ENCODE peak calls at places on chromosome 18, in five cellular contexts. U is fibroblast of lung, S is epithelial cell of esophagus, T is tibial nerve, L is BE2C. Q is an unnamed sample.

GRCh38 chr18:40017026-40017425 is 1938.0 kb upstream of the PIK3C3 start:
- DNase-seq in U (no peak), L (no peak), S (no peak), T (no peak), Q (no peak)

GRCh38 chr18:28514699-28515098 is 337.8 kb upstream of the CDH2 start:
- DNase-seq in L (no peak), S (no peak), U (no peak), T (no peak), Q (no peak)

GRCh38 chr18:13982136-13982535 is 66.8 kb upstream of the MC2R start:
- DNase-seq in S (no peak), T (no peak), U (no peak), L (no peak), Q (no peak)

GRCh38 chr18:70216788-70217187 is 11.3 kb upstream of the RTTN start:
- DNase-seq in T (no peak), U (no peak), L (no peak), S (no peak), Q (no peak)

GRCh38 chr18:8559612-8560011 is 49.6 kb upstream of the RAB12 start:
- DNase-seq in U (no peak), S (peak; percentile 36), T (no peak), L (no peak), Q (no peak)

GRCh38 chr18:76496200-76496890 is 1.3 kb upstream of the ZNF516 start:
- DNase-seq in U (peak; percentile 87), L (peak; percentile 47), S (peak; percentile 66), T (peak; percentile 62), Q (no peak)

GRCh38 chr18:36075862-36076587 is 8.7 kb upstream of the RPRD1A start:
- DNase-seq in T (no peak), S (peak; percentile 95), U (peak; percentile 91), L (no peak), Q (no peak)

GRCh38 chr18:32328379-32328778 is 138.5 kb downstream of the MEP1B start:
- DNase-seq in U (peak; percentile 43), L (no peak), S (peak; percentile 40), T (no peak), Q (no peak)

GRCh38 chr18:57030417-57030816 is 116.5 kb upstream of the BOD1L2 start:
- DNase-seq in T (no peak), S (no peak), L (no peak), U (no peak), Q (no peak)

GRCh38 chr18:49189772-49190171 is 239.0 kb upstream of the SMAD7 start:
- DNase-seq in S (no peak), T (no peak), U (no peak), L (no peak), Q (no peak)

GRCh38 chr18:78390348-78390929 is 589.2 kb upstream of the SALL3 start:
- DNase-seq in T (no peak), U (no peak), L (no peak), S (no peak), Q (no peak)

GRCh38 chr18:32815881-32816280 is 43.1 kb upstream of the KLHL14 start:
- DNase-seq in U (no peak), T (no peak), S (no peak), L (no peak), Q (no peak)

GRCh38 chr18:39564716-39565115 is 1999.1 kb upstream of the CELF4 start:
- DNase-seq in U (no peak), T (no peak), L (no peak), S (no peak), Q (no peak)

GRCh38 chr18:69469444-69469919 is 68.8 kb downstream of the DOK6 start:
- DNase-seq in U (no peak), S (no peak), L (peak; percentile 44), T (no peak), Q (no peak)

GRCh38 chr18:5895886-5896740 is 791 bp upstream of the TMEM200C start:
- DNase-seq in L (no peak), S (no peak), U (peak; percentile 56), T (no peak), Q (peak; percentile 38)

GRCh38 chr18:23067236-23067635 is 68.0 kb upstream of the CABLES1 start:
- DNase-seq in U (peak; percentile 26), S (peak; percentile 14), L (no peak), T (no peak), Q (no peak)

GRCh38 chr18:41140506-41140905 is 814.5 kb upstream of the PIK3C3 start:
- DNase-seq in S (no peak), T (no peak), U (peak; percentile 59), L (no peak), Q (no peak)

GRCh38 chr18:23529597-23529996 is 26.3 kb downstream of the RMC1 start:
- DNase-seq in T (no peak), L (no peak), U (peak; percentile 16), S (peak; percentile 90), Q (peak; percentile 35)

GRCh38 chr18:49168281-49168680 is 217.5 kb upstream of the SMAD7 start:
- DNase-seq in S (no peak), U (no peak), L (no peak), T (no peak), Q (no peak)

GRCh38 chr18:42274488-42275137 is 319.6 kb downstream of the PIK3C3 start:
- DNase-seq in S (peak; percentile 13), T (no peak), U (peak; percentile 16), L (peak; percentile 38), Q (peak; percentile 11)

GRCh38 chr18:44973282-44973681 is 292.6 kb downstream of the SETBP1 start:
- DNase-seq in S (no peak), U (peak; percentile 36), L (no peak), T (no peak), Q (no peak)
- TF ChIP-seq CTCF in S (peak; percentile 13), U (no peak), L (no peak), T (no peak), Q (no peak)

GRCh38 chr18:47752796-47753645 is 177.4 kb downstream of the SMAD2 start:
- DNase-seq in S (no peak), U (no peak), L (no peak), T (no peak), Q (no peak)

GRCh38 chr18:47755102-47755456 is 175.4 kb downstream of the SMAD2 start:
- DNase-seq in T (no peak), U (no peak), S (no peak), L (no peak), Q (no peak)

GRCh38 chr18:47754311-47755101 is 176.0 kb downstream of the SMAD2 start:
- DNase-seq in U (no peak), L (peak; percentile 45), T (no peak), S (peak; percentile 33), Q (peak; percentile 74)

GRCh38 chr18:47756364-47757016 is 174.0 kb downstream of the SMAD2 start:
- DNase-seq in S (peak; percentile 69), T (no peak), U (peak; percentile 43), L (peak; percentile 59), Q (peak; percentile 67)

GRCh38 chr18:47758000-47758399 is 172.5 kb downstream of the SMAD2 start:
- DNase-seq in T (no peak), L (no peak), U (no peak), S (peak; percentile 8), Q (no peak)
- TF ChIP-seq CTCF in T (no peak), L (peak; percentile 41), U (no peak), S (peak; percentile 33), Q (peak; percentile 3)

DNA sequence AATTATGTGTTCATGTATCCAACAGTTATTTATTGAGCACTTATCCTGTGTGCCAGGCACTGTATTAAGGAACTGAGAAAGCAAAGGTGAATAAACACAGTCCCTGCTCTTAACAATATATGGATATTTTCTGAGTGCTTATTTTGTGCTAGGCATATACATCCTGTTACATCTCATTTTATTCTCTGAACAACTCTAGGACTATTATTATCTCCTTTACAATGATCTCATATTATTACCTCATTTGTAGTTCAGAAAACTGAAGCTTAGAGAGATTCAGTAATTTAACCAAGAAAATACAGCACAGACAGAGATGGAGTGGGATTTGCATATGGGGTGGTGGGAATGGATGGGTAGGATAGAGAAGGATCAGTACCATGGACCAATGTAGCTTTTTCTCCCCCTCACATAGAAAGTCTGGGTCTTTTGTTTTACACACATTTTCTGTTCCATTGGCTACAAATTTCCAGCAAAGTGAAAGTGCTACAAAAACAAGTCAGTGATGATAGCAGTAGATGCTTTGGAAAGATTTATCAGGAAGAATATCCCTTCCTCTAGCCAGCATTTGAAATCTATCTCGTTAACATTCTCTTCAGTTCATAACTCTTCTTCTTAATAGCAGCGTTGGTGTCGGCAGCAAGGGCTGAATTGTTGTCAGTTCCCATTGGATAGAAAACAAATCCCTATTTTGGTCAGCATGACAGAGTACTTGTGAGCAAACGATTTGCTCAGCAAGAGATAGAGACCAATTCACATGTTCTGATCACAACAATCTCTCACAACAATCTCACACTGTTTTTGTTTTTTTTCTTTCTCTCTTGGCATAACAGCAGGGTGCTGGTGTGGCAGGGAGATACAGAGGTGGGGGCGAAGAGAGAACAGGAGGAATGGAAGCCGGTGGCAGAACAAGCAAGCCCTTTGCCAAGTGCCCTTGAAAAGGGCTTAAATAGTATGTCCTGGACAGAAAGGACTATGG is 102.2 kb upstream of the KCTD1 start:
- DNase-seq in U (no peak), L (no peak), S (no peak), T (no peak), Q (no peak)
- TF ChIP-seq CTCF in U (no peak), L (no peak), S (no peak), T (no peak), Q (no peak)

GRCh38 chr18:50218432-50219197 is 23.7 kb upstream of the MYO5B start:
- DNase-seq in L (no peak), U (no peak), S (peak; percentile 63), T (no peak), Q (peak; percentile 59)
- TF ChIP-seq CTCF in L (peak; percentile 34), U (no peak), S (peak; percentile 70), T (no peak), Q (peak; percentile 39)

GRCh38 chr18:60067426-60068210 is 167.8 kb downstream of the PMAIP1 start:
- DNase-seq in U (no peak), T (no peak), L (no peak), S (peak; percentile 14), Q (no peak)

GRCh38 chr18:60066576-60066975 is 166.8 kb downstream of the PMAIP1 start:
- DNase-seq in L (no peak), S (no peak), U (no peak), T (no peak), Q (no peak)

GRCh38 chr18:60064271-60064670 is 164.5 kb downstream of the PMAIP1 start:
- DNase-seq in U (no peak), S (peak; percentile 72), T (no peak), L (no peak), Q (no peak)

GRCh38 chr18:60070631-60071030 is 170.8 kb downstream of the PMAIP1 start:
- DNase-seq in U (no peak), L (no peak), T (no peak), S (peak; percentile 62), Q (no peak)

DNA sequence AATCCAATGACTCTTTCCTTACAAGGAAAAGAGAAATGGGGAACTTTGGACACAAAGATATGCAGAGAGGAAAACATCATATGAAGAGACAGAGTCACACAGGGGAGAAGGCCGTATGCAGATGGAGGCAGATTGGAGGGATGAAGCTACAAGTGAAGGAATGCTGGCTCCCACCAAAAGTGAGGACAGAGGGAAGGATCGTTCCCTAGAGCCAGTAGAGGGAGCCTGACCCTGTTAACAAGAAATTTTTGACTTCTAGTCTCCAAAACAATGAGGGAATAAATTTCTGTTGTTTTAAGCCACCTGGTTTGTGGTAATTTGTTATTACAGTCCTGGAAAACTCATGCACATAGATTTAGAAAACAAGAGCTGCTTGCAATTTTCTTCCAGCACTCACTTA is 169.3 kb downstream of the PMAIP1 start:
- DNase-seq in S (no peak), L (no peak), T (no peak), U (no peak), Q (no peak)
- TF ChIP-seq CTCF in S (no peak), L (peak; percentile 17), T (no peak), U (no peak), Q (no peak)

Q was measured in GM10248.